ENCODE peak calls at places on chromosomes 6 and 20, in five cellular contexts. J is aorta, X is AG04450, E is adrenal gland, B is stomach. Q is an unnamed sample.

GRCh38 chr6:90369651-90370050 is 73.0 kb upstream of the BACH2 start:
- DNase-seq in X (no peak), E (no peak), J (no peak), B (no peak), Q (no peak)

GRCh38 chr6:37607949-37608348 is 89.7 kb downstream of the MDGA1 start:
- DNase-seq in E (no peak), B (no peak), J (no peak), X (peak; percentile 15), Q (no peak)

GRCh38 chr6:158231551-158232444 is 63.6 kb downstream of the GTF2H5 start:
- DNase-seq in E (peak; percentile 76), B (peak; percentile 78), J (peak; percentile 91), X (no peak), Q (peak; percentile 70)

GRCh38 chr6:135651964-135652755 is 154.6 kb upstream of the AHI1 start:
- DNase-seq in X (no peak), E (no peak), J (no peak), B (no peak), Q (no peak)

GRCh38 chr6:105257350-105257749 is 77.5 kb upstream of the POPDC3 start:
- DNase-seq in X (no peak), E (no peak), J (no peak), B (no peak), Q (no peak)

GRCh38 chr6:167702241-167702827 is 124.4 kb upstream of the AFDN start:
- DNase-seq in X (no peak), E (no peak), J (no peak), B (no peak), Q (no peak)

GRCh38 chr20:18394363-18394762 is 72.5 kb downstream of the DZANK1 start:
- DNase-seq in J (no peak), B (no peak), X (no peak), E (no peak), Q (no peak)

GRCh38 chr20:60250251-60250650 is 292.0 kb downstream of the CDH26 start:
- DNase-seq in X (no peak), J (no peak), E (no peak), B (no peak), Q (no peak)

GRCh38 chr20:47285189-47285588 is 71.3 kb downstream of the ZMYND8 start:
- DNase-seq in J (peak; percentile 21), X (no peak), B (no peak), E (no peak), Q (no peak)

GRCh38 chr20:32934580-32934979 is 69.7 kb downstream of the SUN5 start:
- DNase-seq in B (no peak), E (no peak), J (no peak), X (no peak), Q (no peak)

GRCh38 chr6:155093430-155093829 is 98.3 kb downstream of the TIAM2 start:
- DNase-seq in E (no peak), J (no peak), B (no peak), X (no peak), Q (no peak)

GRCh38 chr20:47360207-47360488 is 3.6 kb upstream of the ZMYND8 start:
- DNase-seq in X (no peak), E (no peak), B (peak; percentile 54), J (no peak), Q (no peak)

GRCh38 chr6:75272145-75272840 is 12.3 kb downstream of the TMEM30A start:
- DNase-seq in X (no peak), J (no peak), E (no peak), B (no peak), Q (no peak)

GRCh38 chr6:147468634-147469033 is 39.9 kb upstream of the SAMD5 start:
- DNase-seq in E (no peak), B (no peak), X (no peak), J (no peak), Q (no peak)

GRCh38 chr6:13101409-13101808 is 226.9 kb downstream of the TBC1D7 start:
- DNase-seq in B (no peak), E (no peak), X (no peak), J (no peak), Q (no peak)

GRCh38 chr20:59985864-59986263 is 27.6 kb downstream of the CDH26 start:
- DNase-seq in X (no peak), B (no peak), J (no peak), E (no peak), Q (no peak)

GRCh38 chr6:162058281-162058875 is 669.2 kb downstream of the PRKN start:
- DNase-seq in B (peak; percentile 73), E (no peak), J (no peak), X (no peak), Q (no peak)

GRCh38 chr20:4135385-4136077 is 120.2 kb upstream of the RNF24 start:
- DNase-seq in J (no peak), B (peak; percentile 64), X (peak; percentile 90), E (no peak), Q (no peak)

DNA sequence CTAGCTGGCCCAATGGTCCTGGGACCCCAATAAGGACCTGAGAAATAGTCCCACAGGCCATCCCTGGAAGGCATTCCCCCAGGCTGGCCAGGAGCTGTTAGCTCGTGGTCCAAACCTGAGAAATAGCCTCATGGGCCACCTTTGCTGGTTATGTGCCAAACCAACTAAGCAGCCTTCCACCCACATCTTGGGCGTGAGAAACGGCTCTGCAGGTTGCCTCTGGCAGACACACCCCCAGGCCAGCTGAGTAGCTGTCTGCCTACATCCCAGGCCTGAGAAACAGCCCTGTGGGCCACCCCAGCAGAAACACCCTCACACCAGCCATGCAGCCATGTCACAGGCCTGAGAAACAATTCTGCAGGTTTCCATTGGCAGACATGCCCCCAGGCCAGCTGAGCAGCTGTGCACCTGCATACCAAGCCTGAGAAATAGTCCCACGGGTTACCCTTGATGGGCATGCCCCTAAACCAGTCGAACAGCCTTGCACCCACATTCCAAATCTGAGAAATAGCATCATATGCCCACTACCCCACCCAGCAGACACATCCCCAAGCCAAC is 567.8 kb upstream of the ID4 start:
- DNase-seq in J (no peak), B (no peak), E (no peak), X (no peak), Q (no peak)
- H3K9me3 ChIP-seq in J (peaks cover 4% of the 10 kb centered on the region), B (peaks cover 11% of the 10 kb centered on the region), E (no peaks in the 10 kb centered on the region), X (peaks cover 13% of the 10 kb centered on the region), Q (no peaks in the 10 kb centered on the region)

GRCh38 chr6:111541720-111542065 is 58.7 kb upstream of the REV3L start:
- DNase-seq in X (no peak), J (no peak), E (no peak), B (no peak), Q (no peak)

GRCh38 chr6:111536888-111537287 is 53.9 kb upstream of the REV3L start:
- DNase-seq in B (no peak), X (no peak), J (no peak), E (no peak), Q (no peak)

GRCh38 chr6:111543913-111544435 is 61.0 kb upstream of the REV3L start:
- DNase-seq in E (no peak), J (no peak), X (no peak), B (no peak), Q (no peak)

DNA sequence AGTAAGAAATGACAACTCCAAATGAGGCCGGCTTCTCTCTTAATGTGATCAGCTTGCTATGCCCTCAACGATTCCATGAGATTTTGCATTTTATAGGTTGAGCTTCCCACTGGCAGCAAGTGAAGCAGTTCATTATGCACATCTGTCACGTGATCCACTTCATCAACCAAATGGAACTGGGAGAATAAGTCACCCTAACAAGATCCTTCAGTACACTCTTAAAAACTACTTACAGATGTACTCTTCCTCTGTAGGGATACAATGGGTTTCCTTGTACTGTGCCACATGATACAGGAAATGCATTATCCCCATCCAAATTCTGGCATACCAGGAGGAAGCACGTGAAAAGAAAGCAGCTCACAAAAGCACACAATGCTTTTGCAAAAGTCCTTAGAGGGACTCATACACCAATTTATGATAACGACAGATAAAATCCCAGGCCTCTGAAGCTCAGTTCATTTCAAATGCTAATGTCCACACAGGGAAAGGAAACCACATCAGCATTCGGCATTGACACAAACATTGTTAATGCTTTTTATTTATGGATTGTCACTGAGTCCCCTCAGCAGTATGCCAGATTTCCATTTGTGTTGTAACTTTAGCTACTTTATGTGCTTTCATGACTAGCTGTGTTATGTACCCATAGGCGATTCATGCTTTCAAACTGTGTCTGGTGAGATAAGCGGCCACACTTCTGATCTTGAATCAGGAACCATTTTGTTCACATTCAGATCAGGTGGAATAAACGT is 58.1 kb upstream of the REV3L start:
- DNase-seq in B (no peak), X (no peak), J (no peak), E (no peak), Q (no peak)
- H3K9me3 ChIP-seq in B (no peaks in the 10 kb centered on the region), X (no peaks in the 10 kb centered on the region), J (no peaks in the 10 kb centered on the region), E (no peaks in the 10 kb centered on the region), Q (no peaks in the 10 kb centered on the region)

GRCh38 chr20:53609501-53610445 is 16.1 kb upstream of the ZNF217 start:
- DNase-seq in B (peak; percentile 45), E (peak; percentile 23), J (peak; percentile 78), X (no peak), Q (no peak)

GRCh38 chr20:53608456-53609413 is 15.1 kb upstream of the ZNF217 start:
- DNase-seq in J (peak; percentile 68), E (peak; percentile 29), B (peak; percentile 29), X (no peak), Q (no peak)

GRCh38 chr20:53613748-53614147 is 20.1 kb upstream of the ZNF217 start:
- DNase-seq in X (no peak), B (no peak), E (no peak), J (no peak), Q (no peak)

GRCh38 chr20:53608071-53608455 is 14.4 kb upstream of the ZNF217 start:
- DNase-seq in X (no peak), J (no peak), B (peak; percentile 22), E (peak; percentile 26), Q (no peak)

DNA sequence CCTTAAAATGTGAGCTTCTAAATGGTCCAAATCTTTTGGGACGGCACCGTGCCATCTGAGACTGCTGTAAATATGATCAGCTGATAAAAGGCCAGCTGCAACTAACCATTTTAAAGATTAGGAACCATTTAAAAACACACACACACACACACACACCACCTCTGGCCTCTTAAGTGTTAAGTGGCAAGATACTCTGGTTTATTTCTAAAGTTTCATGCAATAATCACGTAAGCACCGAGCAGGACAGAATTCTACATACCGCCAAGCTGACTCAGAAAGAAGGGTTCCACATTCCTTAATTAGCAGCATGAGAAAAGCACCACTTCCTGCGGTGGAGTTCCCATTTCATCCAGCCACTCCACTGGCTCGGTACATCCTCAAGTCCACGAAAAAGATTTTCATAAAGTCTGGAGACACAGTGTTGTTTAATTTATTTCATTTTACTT is 17.8 kb upstream of the ZNF217 start:
- DNase-seq in J (no peak), E (peak; percentile 15), B (peak; percentile 25), X (peak; percentile 92), Q (peak; percentile 30)
- H3K9me3 ChIP-seq in J (no peaks in the 10 kb centered on the region), E (no peaks in the 10 kb centered on the region), B (no peaks in the 10 kb centered on the region), X (peaks cover 9% of the 10 kb centered on the region), Q (no peaks in the 10 kb centered on the region)

GRCh38 chr6:163507965-163508364 is 93.4 kb downstream of the QKI start:
- DNase-seq in X (no peak), B (no peak), J (no peak), E (no peak), Q (no peak)
- H3K9me3 ChIP-seq in X (peaks cover 13% of the 10 kb centered on the region), B (no peaks in the 10 kb centered on the region), J (no peaks in the 10 kb centered on the region), E (no peaks in the 10 kb centered on the region), Q (no peaks in the 10 kb centered on the region)

DNA sequence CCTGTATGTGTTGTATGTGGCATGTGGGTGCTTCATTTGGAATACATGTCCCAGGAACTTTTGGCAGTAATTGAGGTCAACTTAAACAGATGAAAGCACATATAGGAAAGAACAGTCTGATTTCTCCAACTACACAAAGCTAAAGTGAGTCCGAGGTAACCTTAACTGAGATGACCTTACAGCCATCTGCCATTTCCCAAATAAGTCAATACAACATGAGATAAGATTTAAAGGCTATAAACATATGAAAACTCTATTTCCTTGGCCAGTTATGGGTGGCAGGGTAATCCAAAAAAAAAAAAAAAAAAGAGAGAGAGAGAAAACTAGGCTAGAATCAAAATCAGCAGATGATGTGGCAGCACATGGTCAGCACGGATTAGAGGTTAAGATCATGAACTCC is 1068.3 kb downstream of the KHDRBS2 start:
- DNase-seq in J (no peak), B (no peak), E (no peak), X (no peak), Q (no peak)
- H3K9me3 ChIP-seq in J (no peaks in the 10 kb centered on the region), B (peaks cover 4% of the 10 kb centered on the region), E (no peaks in the 10 kb centered on the region), X (peaks cover 6% of the 10 kb centered on the region), Q (no peaks in the 10 kb centered on the region)

Q was measured in thyroid gland.